ENCODE peak calls at places on chromosome 10, in five cellular contexts. X is AG09309, I is Calu3, Z is cardiac fibroblast, T is MM.1S. Y is an unnamed sample.

GRCh38 chr10:11337516-11337915 is 273.9 kb downstream of the USP6NL start:
- DNase-seq in X (no peak), Z (no peak), T (no peak), I (no peak), Y (no peak)

GRCh38 chr10:131848296-131848695 is 52.5 kb upstream of the PPP2R2D start:
- DNase-seq in T (no peak), X (no peak), Z (no peak), I (no peak), Y (no peak)

GRCh38 chr10:13270877-13271551 is 28.9 kb downstream of the PHYH start:
- DNase-seq in T (no peak), I (no peak), X (peak), Z (peak), Y (no peak)

GRCh38 chr10:12489806-12490205 is 140.5 kb downstream of the CAMK1D start:
- DNase-seq in Z (no peak), I (no peak), T (no peak), X (no peak), Y (no peak)

GRCh38 chr10:83680470-83680891 is 458.8 kb upstream of the GHITM start:
- DNase-seq in I (no peak), Z (no peak), T (peak), X (no peak), Y (no peak)

GRCh38 chr10:77287647-77288120 is 349.9 kb downstream of the KCNMA1 start:
- DNase-seq in T (no peak), X (no peak), Z (no peak), I (peak), Y (no peak)

GRCh38 chr10:32379314-32379949 is 32.5 kb upstream of the EPC1 start:
- DNase-seq in X (no peak), Z (peak), I (peak), T (peak), Y (peak)

GRCh38 chr10:63698815-63699205 is 177.6 kb downstream of the REEP3 start:
- DNase-seq in X (no peak), T (no peak), Z (no peak), I (no peak), Y (no peak)

GRCh38 chr10:71838264-71839211 is 12.5 kb downstream of the PSAP start:
- DNase-seq in T (no peak), X (no peak), Z (peak), I (no peak), Y (peak)

GRCh38 chr10:59060852-59061251 is 115.6 kb upstream of the PHYHIPL start:
- DNase-seq in T (no peak), Z (no peak), X (no peak), I (no peak), Y (no peak)

GRCh38 chr10:72484521-72484920 is 129.8 kb upstream of the DNAJB12 start:
- DNase-seq in T (no peak), Z (no peak), I (no peak), X (no peak), Y (no peak)

GRCh38 chr10:74683067-74683466 is 143.3 kb upstream of the KAT6B start:
- DNase-seq in I (no peak), T (no peak), X (no peak), Z (no peak), Y (no peak)

GRCh38 chr10:72133517-72133916 is 45.2 kb upstream of the SPOCK2 start:
- DNase-seq in X (peak), Z (peak), T (peak), I (no peak), Y (no peak)

GRCh38 chr10:24255907-24256306 is 47.0 kb downstream of the KIAA1217 start:
- DNase-seq in Z (peak), I (no peak), T (no peak), X (no peak), Y (peak)

GRCh38 chr10:104641150-104642000 is at the start of gene SORCS3:
- DNase-seq in I (no peak), X (no peak), Z (no peak), T (no peak), Y (no peak)

GRCh38 chr10:117540640-117541404 is 1.7 kb upstream of the EMX2 start:
- DNase-seq in X (no peak), Z (no peak), I (no peak), T (no peak), Y (no peak)

GRCh38 chr10:100697070-100697469 is 48.3 kb upstream of the PAX2 start:
- DNase-seq in T (no peak), I (peak), Z (peak), X (peak), Y (peak)

GRCh38 chr10:79059859-79060379 is 8.8 kb upstream of the ZMIZ1 start:
- DNase-seq in Z (no peak), I (no peak), X (no peak), T (no peak), Y (no peak)

GRCh38 chr10:127863231-127863825 is 29.4 kb downstream of the CLRN3 start:
- DNase-seq in T (no peak), Z (no peak), X (no peak), I (no peak), Y (no peak)

GRCh38 chr10:1624240-1624639 is 113.1 kb downstream of the ADARB2 start:
- DNase-seq in I (no peak), X (no peak), Z (no peak), T (no peak), Y (no peak)

GRCh38 chr10:74167443-74167842 is 16.4 kb downstream of the ADK start:
- DNase-seq in X (no peak), I (no peak), T (peak), Z (no peak), Y (no peak)

GRCh38 chr10:8473205-8473604 is 418.7 kb downstream of the GATA3 start:
- DNase-seq in I (no peak), Z (peak), X (peak), T (no peak), Y (no peak)

GRCh38 chr10:59245751-59246150 is 69.3 kb downstream of the PHYHIPL start:
- DNase-seq in X (no peak), Z (no peak), T (no peak), I (no peak), Y (no peak)

GRCh38 chr10:97534746-97535367 is 36.1 kb downstream of the UBTD1 start:
- DNase-seq in X (no peak), Z (peak), T (peak), I (peak), Y (no peak)

GRCh38 chr10:101161494-101162299 is 30.6 kb downstream of the TLX1 start:
- DNase-seq in T (peak), Z (peak), X (peak), I (peak), Y (peak)

GRCh38 chr10:92242910-92243671 is 47.8 kb downstream of the CPEB3 start:
- DNase-seq in I (peak), X (no peak), Z (peak), T (no peak), Y (peak)

GRCh38 chr10:34916368-34916767 is 101.3 kb upstream of the PARD3 start:
- DNase-seq in X (peak), Z (peak), I (no peak), T (no peak), Y (peak)

GRCh38 chr10:119759832-119760231 is 34.0 kb downstream of the INPP5F start:
- DNase-seq in T (no peak), X (no peak), I (no peak), Z (no peak), Y (no peak)

GRCh38 chr10:43076876-43077420 is at the start of gene RET:
- DNase-seq in T (no peak), Z (peak), X (no peak), I (peak), Y (peak)

GRCh38 chr10:43074409-43074808 is 2.5 kb upstream of the RET start:
- DNase-seq in Z (no peak), I (no peak), T (no peak), X (no peak), Y (no peak)

GRCh38 chr10:43076311-43076875 is 476 bp upstream of the RET start:
- DNase-seq in I (no peak), T (no peak), Z (peak), X (no peak), Y (no peak)

GRCh38 chr10:43074827-43075611 is 1.9 kb upstream of the RET start:
- DNase-seq in X (no peak), Z (no peak), I (no peak), T (no peak), Y (no peak)

DNA sequence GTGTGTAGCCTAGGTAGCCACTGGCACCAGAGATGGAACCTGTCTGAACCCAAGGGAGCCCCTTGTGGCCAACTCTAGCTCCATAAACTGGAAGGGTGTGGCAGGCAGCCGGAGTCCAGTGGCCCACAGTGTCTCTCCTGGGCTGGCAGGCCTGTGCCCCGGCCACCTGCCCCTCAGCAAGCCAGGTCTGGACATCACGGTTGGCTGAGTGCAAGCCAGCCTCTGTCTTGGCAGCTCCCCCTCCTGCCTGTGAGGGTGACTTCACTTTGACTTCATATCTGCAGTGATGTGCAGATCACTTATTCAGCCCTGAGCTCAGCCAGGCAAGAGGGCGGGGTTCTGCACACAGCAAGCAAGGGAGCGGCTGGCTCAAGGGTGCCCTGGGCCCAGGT is 1.3 kb upstream of the RET start:
- DNase-seq in Z (peak), T (no peak), I (peak), X (no peak), Y (peak)
- TF ChIP-seq CTCF in Z (peak), T (no peak), I (no peak), X (peak), Y (no peak)

GRCh38 chr10:102813734-102814455 is 23.3 kb downstream of the CYP17A1 start:
- DNase-seq in T (no peak), I (no peak), Z (peak), X (no peak), Y (no peak)
- TF ChIP-seq CTCF in T (no peak), I (no peak), Z (no peak), X (no peak), Y (no peak)

DNA sequence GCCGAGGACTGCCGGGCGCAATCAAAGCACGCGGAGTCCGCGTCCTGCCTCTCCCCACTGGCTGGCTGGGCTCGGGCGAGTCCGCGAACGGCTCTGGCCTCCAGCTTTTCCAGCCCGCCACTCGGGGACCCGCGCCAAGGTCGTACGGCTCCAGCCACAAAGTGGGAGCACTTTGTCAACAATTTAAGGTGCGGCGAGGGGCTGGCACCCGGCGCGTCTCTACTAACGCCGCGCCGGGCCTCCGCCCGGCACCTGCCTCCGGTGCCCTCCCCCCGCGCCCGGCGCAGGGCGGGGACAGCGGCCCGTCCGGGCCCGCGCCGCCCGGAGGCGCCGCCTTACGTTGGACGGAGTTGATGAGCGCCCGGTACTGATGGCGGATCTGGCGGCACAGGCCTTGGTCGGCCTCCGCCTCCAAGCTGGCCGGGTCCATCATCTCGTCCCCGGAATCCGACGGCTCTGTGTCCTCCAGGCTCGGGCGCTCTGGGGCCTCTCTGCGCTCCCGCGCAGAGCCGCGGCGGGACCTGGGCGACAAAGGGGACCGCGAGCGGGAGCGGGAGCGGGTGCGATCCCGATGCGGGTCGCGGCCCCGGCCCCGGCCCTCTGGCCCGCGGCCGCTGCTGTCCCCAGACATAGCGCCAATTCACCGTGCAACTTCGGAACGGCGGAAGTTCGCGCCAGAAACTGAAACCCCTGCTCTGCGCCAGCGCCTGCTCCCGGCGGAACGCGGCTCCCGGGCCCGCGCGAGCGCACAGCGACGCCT is at the start of gene NSMCE4A:
- DNase-seq in Z (peak), T (peak), X (no peak), I (peak), Y (peak)
- TF ChIP-seq CTCF in Z (no peak), T (no peak), X (peak), I (no peak), Y (no peak)

GRCh38 chr10:90133606-90134005 is 432.2 kb downstream of the KIF20B start:
- DNase-seq in T (no peak), Z (no peak), I (no peak), X (no peak), Y (no peak)

GRCh38 chr10:90136731-90137316 is 435.4 kb downstream of the KIF20B start:
- DNase-seq in I (no peak), T (peak), X (no peak), Z (peak), Y (no peak)

GRCh38 chr10:90138844-90139243 is 437.5 kb downstream of the KIF20B start:
- DNase-seq in T (peak), X (no peak), I (no peak), Z (peak), Y (no peak)
- TF ChIP-seq CTCF in T (peak), X (no peak), I (no peak), Z (peak), Y (no peak)

Y was measured in RWPE1.